ENCODE peak calls at places on chromosomes 1 and 21, in five cellular contexts. Q is lower leg skin, P is lower lobe of right lung, H is fibroblast of pulmonary artery, M is GM06990. X is an unnamed sample.

GRCh38 chr1:77361621-77362020 is 79.8 kb downstream of the AK5 start:
- DNase-seq in Q (no peak), P (no peak), H (no peak), M (no peak), X (no peak)

GRCh38 chr1:232965124-232965911 is 14.9 kb downstream of the NTPCR start:
- DNase-seq in Q (no peak), P (no peak), H (no peak), M (no peak), X (no peak)

GRCh38 chr21:36688324-36688723 is 10.6 kb upstream of the SIM2 start:
- DNase-seq in Q (no peak), P (no peak), H (no peak), M (no peak), X (no peak)

GRCh38 chr1:51558375-51558924 is 39.4 kb upstream of the EPS15 start:
- DNase-seq in Q (no peak), P (no peak), H (peak; percentile 90), M (no peak), X (peak; percentile 56)

GRCh38 chr1:42931911-42932422 is 26.7 kb downstream of the SLC2A1 start:
- DNase-seq in Q (peak; percentile 66), P (peak; percentile 88), H (no peak), M (peak; percentile 88), X (no peak)

GRCh38 chr1:214425101-214425500 is 126.3 kb downstream of the PTPN14 start:
- DNase-seq in Q (no peak), P (no peak), H (no peak), M (no peak), X (no peak)

GRCh38 chr1:41631971-41632370 is 147.5 kb upstream of the EDN2 start:
- DNase-seq in Q (no peak), P (no peak), H (no peak), M (no peak), X (no peak)

GRCh38 chr1:61388586-61388985 is 306.2 kb downstream of the NFIA start:
- DNase-seq in Q (no peak), P (no peak), H (peak; percentile 83), M (no peak), X (no peak)

GRCh38 chr1:228145050-228145343 is 4.7 kb upstream of the GJC2 start:
- DNase-seq in Q (no peak), P (no peak), H (no peak), M (no peak), X (no peak)

GRCh38 chr1:213330281-213330680 is 279.2 kb downstream of the RPS6KC1 start:
- DNase-seq in Q (no peak), P (no peak), H (no peak), M (no peak), X (no peak)

GRCh38 chr1:165903672-165904071 is 76.3 kb downstream of the UCK2 start:
- DNase-seq in Q (peak; percentile 74), P (no peak), H (peak; percentile 76), M (no peak), X (no peak)

GRCh38 chr1:47751188-47751587 is 246.0 kb downstream of the TRABD2B start:
- DNase-seq in Q (no peak), P (no peak), H (peak; percentile 11), M (no peak), X (no peak)

GRCh38 chr1:204684551-204685235 is 845 bp downstream of the LRRN2 start:
- DNase-seq in Q (no peak), P (no peak), H (no peak), M (no peak), X (no peak)

GRCh38 chr1:32741417-32742131 is 39.0 kb upstream of the SYNC start:
- DNase-seq in Q (no peak), P (no peak), H (no peak), M (no peak), X (no peak)

GRCh38 chr1:233651563-233652233 is 37.8 kb downstream of the KCNK1 start:
- DNase-seq in Q (no peak), P (no peak), H (no peak), M (no peak), X (no peak)

GRCh38 chr1:111731956-111732355 is 7.2 kb downstream of the INKA2 start:
- DNase-seq in Q (no peak), P (no peak), H (no peak), M (no peak), X (no peak)

GRCh38 chr21:27805696-27806095 is 838.8 kb upstream of the ADAMTS5 start:
- DNase-seq in Q (no peak), P (no peak), H (no peak), M (no peak), X (no peak)

GRCh38 chr1:53511933-53512806 is 53.0 kb downstream of the DMRTB1 start:
- DNase-seq in Q (no peak), P (no peak), H (peak; percentile 36), M (no peak), X (no peak)

GRCh38 chr1:7984826-7985225 is 23.3 kb downstream of the PARK7 start:
- DNase-seq in Q (no peak), P (no peak), H (no peak), M (no peak), X (no peak)

GRCh38 chr1:97192872-97193572 is 471.4 kb downstream of the PTBP2 start:
- DNase-seq in Q (no peak), P (no peak), H (peak; percentile 96), M (no peak), X (peak; percentile 98)

GRCh38 chr1:201327687-201328240 is 44.5 kb downstream of the PKP1 start:
- DNase-seq in Q (no peak), P (peak; percentile 34), H (no peak), M (no peak), X (no peak)

GRCh38 chr1:31064685-31065309 is 720 bp downstream of the PUM1 start:
- DNase-seq in Q (no peak), P (peak; percentile 46), H (peak; percentile 29), M (no peak), X (no peak)

GRCh38 chr1:161721738-161722343 is 497 bp downstream of the FCRLB start:
- DNase-seq in Q (no peak), P (no peak), H (peak; percentile 79), M (no peak), X (no peak)

GRCh38 chr1:113811353-113811887 is 856 bp downstream of the RSBN1 start:
- DNase-seq in Q (peak; percentile 40), P (peak; percentile 50), H (peak; percentile 24), M (no peak), X (no peak)

GRCh38 chr1:40980453-40981121 is 1.1 kb downstream of the CTPS1 start:
- DNase-seq in Q (no peak), P (no peak), H (no peak), M (peak; percentile 51), X (no peak)

GRCh38 chr1:113802367-113803007 is 9.8 kb downstream of the RSBN1 start:
- DNase-seq in Q (no peak), P (no peak), H (no peak), M (no peak), X (no peak)

GRCh38 chr1:31745071-31745897 is 18.9 kb downstream of the ADGRB2 start:
- DNase-seq in Q (no peak), P (no peak), H (peak; percentile 66), M (peak; percentile 57), X (no peak)

GRCh38 chr1:208434008-208434407 is 189.8 kb upstream of the PLXNA2 start:
- DNase-seq in Q (no peak), P (no peak), H (no peak), M (no peak), X (no peak)

GRCh38 chr1:151011154-151011850 is 3.1 kb downstream of the PRUNE1 start:
- DNase-seq in Q (no peak), P (no peak), H (no peak), M (no peak), X (no peak)

GRCh38 chr21:31446206-31446900 is 102.3 kb upstream of the TIAM1 start:
- DNase-seq in Q (no peak), P (no peak), H (no peak), M (no peak), X (no peak)

GRCh38 chr1:224896130-224896781 is 33.2 kb upstream of the DNAH14 start:
- DNase-seq in Q (no peak), P (no peak), H (no peak), M (no peak), X (no peak)

GRCh38 chr1:224897928-224898327 is 31.5 kb upstream of the DNAH14 start:
- DNase-seq in Q (no peak), P (no peak), H (no peak), M (no peak), X (no peak)

GRCh38 chr1:224897501-224897900 is 32.0 kb upstream of the DNAH14 start:
- DNase-seq in Q (no peak), P (no peak), H (no peak), M (no peak), X (peak; percentile 84)

GRCh38 chr1:224898937-224899336 is 30.5 kb upstream of the DNAH14 start:
- DNase-seq in Q (no peak), P (no peak), H (no peak), M (no peak), X (no peak)

GRCh38 chr1:224894915-224895314 is 34.6 kb upstream of the DNAH14 start:
- DNase-seq in Q (no peak), P (no peak), H (peak; percentile 33), M (no peak), X (no peak)
- TF ChIP-seq CTCF in Q (no peak), P (no peak), H (peak; percentile 30), M (peak; percentile 34), X (peak; percentile 35)

DNA sequence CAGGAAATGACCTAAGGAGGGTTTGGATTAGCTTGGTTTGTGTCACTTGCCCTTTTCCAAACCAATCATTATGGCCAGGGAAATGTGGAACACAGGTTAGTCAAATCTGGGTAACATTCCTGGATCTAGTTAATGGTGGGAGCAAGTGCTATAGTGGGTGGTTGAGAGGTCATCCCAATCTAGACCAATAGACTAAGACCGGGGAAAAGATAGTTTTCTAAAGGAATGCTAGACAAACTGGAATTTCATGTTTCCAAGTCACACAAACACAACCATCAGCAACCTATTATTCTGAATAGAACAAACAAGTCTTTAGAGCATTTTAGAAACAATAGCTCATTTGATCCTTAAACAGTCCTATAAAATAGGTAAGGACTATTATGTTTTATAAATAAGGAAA is 4.3 kb upstream of the MAN1A2 start:
- DNase-seq in Q (no peak), P (no peak), H (no peak), M (no peak), X (no peak)
- H3K4me3 ChIP-seq in Q (no peak overlapping the region), P (no peak overlapping the region), H (no peak overlapping the region), M (no peak overlapping the region), X (no peak overlapping the region)

GRCh38 chr1:92957020-92957734 is 4.1 kb downstream of the DIPK1A start:
- DNase-seq in Q (no peak), P (no peak), H (no peak), M (peak; percentile 55), X (no peak)
- TF ChIP-seq CTCF in Q (no peak), P (no peak), H (no peak), M (no peak), X (no peak)

DNA sequence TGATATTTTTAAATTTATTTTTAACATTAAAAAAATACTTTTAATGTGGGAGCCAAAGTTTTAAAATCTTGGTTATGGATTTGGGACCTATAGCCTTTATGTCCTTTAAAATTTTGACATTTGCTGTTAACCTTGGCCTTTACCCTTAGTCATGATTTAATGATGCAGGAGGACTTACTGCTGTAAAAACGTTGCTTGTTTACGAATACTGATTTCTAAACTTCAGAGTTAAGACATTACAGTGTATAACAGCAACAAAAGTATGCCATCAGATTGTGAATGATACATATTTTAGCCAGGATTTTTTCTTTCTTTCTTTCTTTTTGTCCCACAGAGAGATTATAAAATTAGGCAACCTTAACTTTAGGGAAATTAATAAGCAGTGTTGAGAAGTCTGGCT is 8.9 kb downstream of the RBM15 start:
- DNase-seq in Q (no peak), P (no peak), H (no peak), M (no peak), X (no peak)
- H3K4me3 ChIP-seq in Q (no peak overlapping the region), P (no peak overlapping the region), H (no peak overlapping the region), M (peak overlapping the region; percentile 52), X (no peak overlapping the region)

GRCh38 chr1:159883134-159883533 is 16.8 kb downstream of the CFAP45 start:
- DNase-seq in Q (no peak), P (no peak), H (no peak), M (no peak), X (no peak)
- TF ChIP-seq CTCF in Q (no peak), P (no peak), H (no peak), M (no peak), X (no peak)